ENCODE peak calls at places on chromosomes 1 and 21, in five cellular contexts. A, H, J, K and I are unnamed samples. For H3K4me1, the result is how much of the 10 kb centered on the place peaks cover.

GRCh38 chr1:47478090-47478489 is 40.2 kb downstream of the FOXD2 start:
- DNase-seq in A (no peak), H (no peak), J (no peak), K (no peak), I (peak)

GRCh38 chr1:85361106-85361505 is 84.7 kb upstream of the BCL10 start:
- DNase-seq in A (no peak), H (no peak), J (no peak), K (no peak), I (no peak)

GRCh38 chr1:160759740-160760139 is 20.7 kb downstream of the SLAMF7 start:
- DNase-seq in A (no peak), H (no peak), J (no peak), K (no peak), I (no peak)

GRCh38 chr1:203722925-203723324 is 42.1 kb upstream of the LAX1 start:
- DNase-seq in A (no peak), H (no peak), J (no peak), K (no peak), I (no peak)

GRCh38 chr1:171730052-171730451 is 11.8 kb downstream of the VAMP4 start:
- DNase-seq in A (no peak), H (no peak), J (no peak), K (no peak), I (no peak)

GRCh38 chr1:46418976-46419375 is 24.9 kb downstream of the FAAH start:
- DNase-seq in A (no peak), H (no peak), J (no peak), K (no peak), I (no peak)

GRCh38 chr1:207352560-207352959 is 31.1 kb downstream of the CD55 start:
- DNase-seq in A (no peak), H (no peak), J (no peak), K (no peak), I (no peak)

GRCh38 chr1:189929501-189930099 is 548.1 kb downstream of the BRINP3 start:
- DNase-seq in A (no peak), H (no peak), J (no peak), K (peak), I (no peak)

GRCh38 chr1:234730542-234731370 is 120.8 kb upstream of the IRF2BP2 start:
- DNase-seq in A (no peak), H (peak), J (no peak), K (no peak), I (no peak)

GRCh38 chr1:6727535-6727934 is 25.9 kb upstream of the DNAJC11 start:
- DNase-seq in A (peak), H (peak), J (peak), K (peak), I (peak)

GRCh38 chr1:162988869-162989268 is 80.3 kb upstream of the RGS4 start:
- DNase-seq in A (peak), H (no peak), J (no peak), K (peak), I (no peak)

GRCh38 chr1:103561612-103562395 is 9.6 kb upstream of the AMY2B start:
- DNase-seq in A (no peak), H (no peak), J (no peak), K (no peak), I (no peak)

GRCh38 chr1:42392255-42392654 is 11.7 kb downstream of the RIMKLA start:
- DNase-seq in A (no peak), H (no peak), J (no peak), K (no peak), I (no peak)

GRCh38 chr1:246608616-246609376 is 42.5 kb downstream of the CNST start:
- DNase-seq in A (peak), H (no peak), J (peak), K (peak), I (peak)

GRCh38 chr1:156368889-156369684 is at the start of gene RHBG:
- DNase-seq in A (no peak), H (no peak), J (no peak), K (peak), I (peak)

GRCh38 chr1:76571248-76571647 is 296.0 kb upstream of the ST6GALNAC5 start:
- DNase-seq in A (no peak), H (no peak), J (no peak), K (no peak), I (no peak)

GRCh38 chr1:179083533-179083932 is 1.7 kb downstream of the TOR3A start:
- DNase-seq in A (no peak), H (peak), J (no peak), K (no peak), I (no peak)

GRCh38 chr21:28110074-28110473 is 882.6 kb downstream of the LTN1 start:
- DNase-seq in A (no peak), H (no peak), J (no peak), K (no peak), I (no peak)

GRCh38 chr1:157893681-157894080 is 52.1 kb upstream of the CD5L start:
- DNase-seq in A (no peak), H (no peak), J (no peak), K (no peak), I (no peak)

GRCh38 chr1:17605582-17606344 is 66.3 kb downstream of the ARHGEF10L start:
- DNase-seq in A (no peak), H (no peak), J (no peak), K (no peak), I (peak)

GRCh38 chr1:82700476-82700875 is 899.7 kb downstream of the ADGRL2 start:
- DNase-seq in A (no peak), H (no peak), J (no peak), K (no peak), I (no peak)

GRCh38 chr1:198186916-198187580 is 30.2 kb downstream of the NEK7 start:
- DNase-seq in A (no peak), H (no peak), J (no peak), K (no peak), I (no peak)

GRCh38 chr1:175252561-175252960 is 60.0 kb upstream of the KIAA0040 start:
- DNase-seq in A (no peak), H (no peak), J (no peak), K (no peak), I (no peak)

GRCh38 chr1:245180496-245180895 is 25.7 kb downstream of the KIF26B start:
- DNase-seq in A (no peak), H (no peak), J (no peak), K (no peak), I (no peak)

GRCh38 chr1:117599286-117599685 is 6.6 kb upstream of the TENT5C start:
- DNase-seq in A (no peak), H (no peak), J (no peak), K (no peak), I (no peak)

GRCh38 chr1:193031431-193031830 is 27.7 kb downstream of the UCHL5 start:
- DNase-seq in A (no peak), H (peak), J (peak), K (no peak), I (peak)

GRCh38 chr1:151370211-151370911 is 2.1 kb downstream of the SELENBP1 start:
- DNase-seq in A (no peak), H (no peak), J (no peak), K (no peak), I (no peak)

GRCh38 chr1:234597894-234598293 is 12.1 kb downstream of the IRF2BP2 start:
- DNase-seq in A (no peak), H (peak), J (peak), K (peak), I (peak)

GRCh38 chr1:201050515-201051277 is 27.2 kb upstream of the KIF21B start:
- DNase-seq in A (no peak), H (no peak), J (no peak), K (no peak), I (peak)

GRCh38 chr1:93702102-93702827 is 20.6 kb upstream of the BCAR3 start:
- DNase-seq in A (no peak), H (no peak), J (peak), K (no peak), I (no peak)

GRCh38 chr1:43853161-43853921 is 80.3 kb upstream of the ARTN start:
- DNase-seq in A (no peak), H (peak), J (peak), K (no peak), I (no peak)

GRCh38 chr1:96918406-96918805 is 196.8 kb downstream of the PTBP2 start:
- DNase-seq in A (no peak), H (no peak), J (no peak), K (no peak), I (no peak)

GRCh38 chr21:26112127-26112742 is 58.3 kb downstream of the APP start:
- DNase-seq in A (no peak), H (no peak), J (no peak), K (no peak), I (no peak)

DNA sequence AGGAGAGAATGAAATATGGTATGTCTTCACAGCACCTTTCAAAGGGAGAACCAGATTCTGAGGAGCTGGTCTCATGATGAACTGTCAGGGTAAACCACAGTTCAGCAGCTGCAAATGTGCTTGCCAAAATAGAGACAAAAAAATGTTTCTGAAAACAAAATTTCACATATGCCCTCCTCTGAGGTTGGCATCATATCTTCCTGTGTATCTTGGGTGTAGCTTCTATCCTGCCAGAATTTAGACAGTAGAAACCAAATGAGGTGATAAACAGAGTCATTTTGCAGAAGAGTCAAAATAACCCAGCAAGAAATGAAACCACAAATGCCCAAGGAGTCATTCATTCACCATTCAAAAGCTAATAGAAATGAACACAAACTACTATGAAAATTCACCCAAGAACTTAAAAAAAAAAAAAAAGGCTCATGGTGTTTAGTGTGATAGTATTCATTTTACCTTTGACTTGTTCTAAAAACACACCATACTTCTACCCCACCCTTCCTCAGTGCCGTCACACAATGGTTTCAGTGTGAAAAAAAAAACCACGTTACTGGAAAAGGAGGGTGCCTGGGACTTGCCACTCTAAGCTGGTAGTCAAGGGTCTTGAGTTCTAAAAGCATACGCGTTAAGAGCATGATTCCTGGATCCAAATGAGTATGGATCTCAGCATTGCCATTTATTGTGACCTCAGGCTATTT is 18.5 kb downstream of the SELL start:
- DNase-seq in A (no peak), H (no peak), J (no peak), K (no peak), I (no peak)
- H3K4me1 ChIP-seq in A (under half), H (half or more), J (under half), K (under half), I (under half)

DNA sequence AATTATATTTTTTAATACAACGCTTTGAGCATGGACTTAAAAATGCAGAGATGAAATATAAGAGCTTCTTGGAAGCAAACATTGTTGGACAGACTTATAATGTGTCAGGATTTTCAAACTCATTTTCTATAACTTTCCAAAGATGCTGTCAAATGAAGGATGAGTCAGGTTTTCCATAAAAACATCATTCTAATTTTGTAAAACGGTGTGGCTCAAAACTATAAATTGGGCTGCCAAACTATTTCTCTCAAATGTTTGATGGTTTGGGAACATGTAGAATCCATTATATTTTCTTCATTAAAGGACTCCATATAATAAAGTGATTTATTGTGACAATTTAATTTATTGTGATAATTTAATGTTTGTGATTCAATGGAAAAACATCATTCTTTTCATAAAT is 511.2 kb downstream of the USP25 start:
- DNase-seq in A (no peak), H (no peak), J (no peak), K (no peak), I (no peak)
- TF ChIP-seq EZH2phosphoT487 in A (no peak), H (no peak), J (no peak), K (no peak), I (no peak)

GRCh38 chr1:211923065-211923464 is 92.5 kb upstream of the LPGAT1 start:
- DNase-seq in A (no peak), H (no peak), J (no peak), K (no peak), I (peak)

GRCh38 chr1:211921579-211922095 is 91.1 kb upstream of the LPGAT1 start:
- DNase-seq in A (no peak), H (no peak), J (no peak), K (no peak), I (no peak)

GRCh38 chr1:211928222-211928856 is 97.8 kb upstream of the LPGAT1 start:
- DNase-seq in A (no peak), H (no peak), J (no peak), K (peak), I (peak)

GRCh38 chr1:211924256-211924655 is 93.7 kb upstream of the LPGAT1 start:
- DNase-seq in A (no peak), H (no peak), J (no peak), K (no peak), I (no peak)

GRCh38 chr1:211925016-211925415 is 94.5 kb upstream of the LPGAT1 start:
- DNase-seq in A (no peak), H (peak), J (no peak), K (peak), I (peak)
- H2AFZ ChIP-seq in A (no peak), H (no peak), J (no peak), K (peak), I (no peak)

GRCh38 chr1:2279210-2279639 is 51.1 kb downstream of the SKI start:
- DNase-seq in A (no peak), H (no peak), J (no peak), K (peak), I (peak)
- H3K4me1 ChIP-seq in A (under half), H (under half), J (under half), K (under half), I (half or more)

DNA sequence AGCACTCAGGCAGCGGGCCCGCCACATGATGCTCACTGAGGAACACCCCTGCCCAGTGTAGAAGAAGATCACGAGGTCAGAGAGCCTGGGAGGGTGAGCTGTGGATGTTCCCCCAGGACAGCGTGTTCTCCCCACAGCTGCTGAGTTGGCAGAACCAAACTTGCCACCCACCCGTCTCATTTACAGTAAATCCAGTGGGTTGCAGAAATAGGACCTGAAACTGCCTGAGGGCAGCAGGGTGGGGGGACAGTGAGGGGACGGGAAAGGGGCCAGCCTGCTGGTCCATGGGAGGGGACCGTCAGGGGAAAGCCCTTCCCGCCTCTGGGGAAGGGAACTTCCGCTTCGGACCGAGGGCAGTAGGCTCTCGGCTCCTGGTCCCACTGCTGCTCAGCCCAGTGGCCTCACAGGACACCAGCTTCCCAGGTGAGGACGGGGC is at the start of gene C1QB:
- DNase-seq in A (no peak), H (no peak), J (no peak), K (no peak), I (no peak)
- TF ChIP-seq EZH2phosphoT487 in A (no peak), H (no peak), J (no peak), K (no peak), I (no peak)

GRCh38 chr1:1157426-1157913 is 16.2 kb upstream of the TTLL10 start:
- DNase-seq in A (peak), H (peak), J (peak), K (peak), I (peak)
- H2AFZ ChIP-seq in A (no peak), H (peak), J (peak), K (peak), I (peak)

DNA sequence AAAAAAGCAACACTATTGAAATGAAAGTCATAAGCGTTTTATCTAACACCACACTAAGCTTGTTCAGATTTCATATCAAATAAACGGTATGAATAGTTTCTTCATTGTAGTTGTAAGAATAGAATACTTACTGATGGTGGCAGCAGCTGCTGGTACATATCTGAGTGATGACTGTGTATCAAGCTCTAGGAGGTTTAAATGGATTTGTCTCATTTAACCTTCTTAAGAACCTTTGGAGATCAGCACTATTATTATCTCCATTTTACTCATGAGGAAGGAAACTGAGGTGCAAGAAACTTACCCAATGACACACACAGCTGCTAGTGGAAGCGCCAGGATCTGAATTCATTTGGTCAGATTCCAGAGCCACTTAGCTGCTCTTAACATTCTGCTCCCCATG is 104.0 kb downstream of the EIF4G3 start:
- DNase-seq in A (no peak), H (no peak), J (no peak), K (no peak), I (no peak)
- H3K4me1 ChIP-seq in A (under half), H (under half), J (under half), K (under half), I (under half)

GRCh38 chr1:54007613-54008012 is 10.4 kb downstream of the LDLRAD1 start:
- DNase-seq in A (no peak), H (no peak), J (no peak), K (no peak), I (no peak)

GRCh38 chr1:54008876-54009275 is 9.1 kb downstream of the LDLRAD1 start:
- DNase-seq in A (no peak), H (no peak), J (peak), K (no peak), I (no peak)

GRCh38 chr1:54004481-54005049 is 13.4 kb downstream of the LDLRAD1 start:
- DNase-seq in A (no peak), H (no peak), J (no peak), K (no peak), I (no peak)

GRCh38 chr1:54009406-54009805 is 8.6 kb downstream of the LDLRAD1 start:
- DNase-seq in A (no peak), H (no peak), J (no peak), K (no peak), I (no peak)

GRCh38 chr1:54006508-54006907 is 11.5 kb downstream of the LDLRAD1 start:
- DNase-seq in A (no peak), H (no peak), J (peak), K (no peak), I (no peak)
- TF ChIP-seq EZH2phosphoT487 in A (no peak), H (no peak), J (no peak), K (no peak), I (no peak)